ENCODE peak calls at places on chromosomes 3 and 15, in five cellular contexts. M is fibroblast of mammary gland, N is AG04450, Q is left ventricle myocardium inferior, D is transverse colon. K is an unnamed sample.

GRCh38 chr3:134879991-134880390 is 84.9 kb downstream of the EPHB1 start:
- DNase-seq in Q (no peak), M (no peak), D (no peak), N (no peak), K (no peak)

GRCh38 chr15:51348688-51349087 is 7.2 kb downstream of the GLDN start:
- DNase-seq in D (no peak), M (no peak), Q (no peak), N (no peak), K (no peak)

GRCh38 chr3:129622418-129622872 is 16.0 kb upstream of the PLXND1 start:
- DNase-seq in N (no peak), D (no peak), Q (peak; percentile 29), M (no peak), K (no peak)

GRCh38 chr15:37585966-37586656 is 348.3 kb upstream of the TMCO5A start:
- DNase-seq in M (peak; percentile 91), Q (no peak), D (no peak), N (peak; percentile 41), K (no peak)

GRCh38 chr3:65855370-65856100 is 183.2 kb downstream of the MAGI1 start:
- DNase-seq in Q (no peak), M (peak; percentile 66), N (no peak), D (no peak), K (peak; percentile 52)

GRCh38 chr3:151085227-151085888 is at the start of gene MED12L:
- DNase-seq in N (peak; percentile 24), M (peak; percentile 60), Q (peak; percentile 68), D (peak; percentile 71), K (peak; percentile 45)

GRCh38 chr3:184539801-184540440 is 21.7 kb upstream of the EPHB3 start:
- DNase-seq in M (no peak), N (no peak), Q (no peak), D (no peak), K (no peak)

GRCh38 chr3:24952388-24952787 is 457.7 kb upstream of the THRB start:
- DNase-seq in M (no peak), N (no peak), D (no peak), Q (no peak), K (no peak)

GRCh38 chr15:91908401-91908800 is 54.9 kb downstream of the SLCO3A1 start:
- DNase-seq in Q (no peak), D (no peak), N (peak; percentile 8), M (peak; percentile 73), K (peak; percentile 42)

GRCh38 chr15:99628374-99629001 is 62.7 kb downstream of the MEF2A start:
- DNase-seq in D (no peak), M (no peak), N (no peak), Q (no peak), K (no peak)

GRCh38 chr3:171736556-171736955 is 73.7 kb downstream of the PLD1 start:
- DNase-seq in N (no peak), D (no peak), Q (no peak), M (no peak), K (no peak)

GRCh38 chr3:190424478-190425439 is 24.9 kb downstream of the TMEM207 start:
- DNase-seq in Q (peak; percentile 24), M (peak; percentile 82), N (peak; percentile 37), D (peak; percentile 16), K (peak; percentile 65)

GRCh38 chr3:141366285-141367037 is 1.8 kb upstream of the ZBTB38 start:
- DNase-seq in D (peak; percentile 61), M (peak; percentile 98), Q (peak; percentile 34), N (peak; percentile 89), K (peak; percentile 91)

GRCh38 chr3:175150812-175151411 is 291.8 kb downstream of the NAALADL2 start:
- DNase-seq in Q (no peak), N (no peak), D (peak; percentile 32), M (no peak), K (no peak)

GRCh38 chr3:175384569-175384968 is 525.4 kb downstream of the NAALADL2 start:
- DNase-seq in N (no peak), D (no peak), Q (no peak), M (no peak), K (no peak)

GRCh38 chr3:17573396-17573795 is 169.0 kb downstream of the TBC1D5 start:
- DNase-seq in N (no peak), Q (no peak), M (no peak), D (no peak), K (no peak)

GRCh38 chr3:97680696-97681095 is 83.9 kb upstream of the ARL6 start:
- DNase-seq in Q (no peak), D (no peak), N (no peak), M (no peak), K (no peak)

GRCh38 chr15:32872606-32873291 is 154.9 kb downstream of the GREM1 start:
- DNase-seq in Q (peak; percentile 39), M (peak; percentile 89), N (peak; percentile 91), D (peak; percentile 48), K (peak; percentile 25)

GRCh38 chr3:124217542-124217941 is 225.6 kb upstream of the ROPN1 start:
- DNase-seq in Q (peak; percentile 28), M (peak; percentile 73), D (peak; percentile 26), N (peak; percentile 44), K (peak; percentile 49)

DNA sequence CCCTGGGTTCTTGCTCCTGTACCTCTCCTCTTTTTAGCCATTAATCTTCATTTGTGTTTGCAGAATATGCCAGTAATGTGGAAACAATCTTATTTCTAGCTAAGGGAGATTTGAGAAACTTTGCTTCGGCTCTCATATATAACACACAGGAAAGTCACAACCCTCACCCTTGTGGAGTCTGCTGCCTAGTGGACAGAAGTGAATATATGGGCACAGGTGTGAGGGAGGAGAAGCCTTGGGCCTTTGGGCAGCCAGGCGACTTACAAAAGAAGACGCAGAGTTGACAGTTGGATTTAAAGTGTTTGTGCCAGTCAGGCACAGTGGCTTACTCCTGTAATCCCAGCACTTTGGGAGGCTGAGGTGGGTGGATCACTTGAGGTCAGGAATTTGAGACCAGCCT is 181.8 kb upstream of the TBL1XR1 start:
- DNase-seq in M (no peak), Q (no peak), D (no peak), N (no peak), K (no peak)
- TF ChIP-seq CTCF in M (no peak), Q (peak; percentile 39), D (no peak), N (no peak), K (no peak)

DNA sequence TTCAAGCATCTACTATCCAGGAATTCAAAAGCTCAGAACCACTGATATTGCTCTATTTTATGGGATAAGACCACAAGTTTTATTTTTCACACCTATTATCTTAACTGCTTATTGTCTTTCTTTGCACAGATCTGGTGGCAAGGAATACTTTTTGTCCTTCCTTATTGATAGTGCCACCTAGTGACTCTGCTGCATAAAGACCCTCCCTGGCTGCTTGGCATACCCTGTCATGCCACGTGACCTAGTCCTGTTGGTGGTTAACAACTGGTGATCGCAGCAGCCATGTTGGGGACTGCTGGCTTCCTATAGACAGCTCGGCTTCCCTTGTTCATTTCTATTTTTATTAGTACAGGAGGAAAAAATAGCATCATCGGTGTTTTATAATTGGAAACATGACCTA is 236.3 kb downstream of the MEX3B start:
- DNase-seq in D (no peak), Q (no peak), M (peak; percentile 3), N (no peak), K (no peak)
- TF ChIP-seq CTCF in D (no peak), Q (peak; percentile 34), M (no peak), N (no peak), K (peak; percentile 37)

DNA sequence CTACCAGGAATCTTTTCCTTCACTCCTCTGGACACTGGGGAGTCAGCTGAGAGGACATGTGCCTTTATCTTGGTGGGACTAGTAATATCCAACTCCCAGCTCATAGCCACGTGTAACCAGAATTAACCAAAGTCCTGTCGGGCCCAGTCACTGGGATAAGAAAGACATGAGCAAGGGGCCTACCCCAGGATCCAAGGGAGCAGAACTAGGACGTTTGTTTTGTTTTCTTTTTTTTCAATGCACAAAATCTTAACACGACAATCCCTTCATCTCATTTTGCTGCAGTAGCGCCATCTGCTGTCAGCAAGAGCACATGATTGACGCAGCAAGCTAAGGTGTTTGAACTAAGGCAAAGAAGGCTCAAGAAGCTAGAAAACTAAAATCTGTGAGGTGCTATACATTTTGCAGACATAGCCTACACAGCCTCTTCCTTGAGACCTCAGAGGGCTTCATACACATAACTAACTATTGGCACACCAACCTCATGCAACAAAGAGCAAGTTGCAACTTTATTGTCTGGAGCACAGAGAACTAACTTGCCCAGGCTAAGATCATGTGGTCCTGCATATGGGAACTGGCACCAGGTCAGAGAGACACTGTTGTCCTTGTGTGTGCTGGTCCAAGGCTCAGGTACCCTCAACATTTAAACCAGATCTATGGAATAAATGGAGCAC is 43.6 kb downstream of the RLBP1 start:
- DNase-seq in M (peak; percentile 79), Q (peak; percentile 47), D (peak; percentile 62), N (peak; percentile 57), K (peak; percentile 70)
- TF ChIP-seq CTCF in M (peak; percentile 95), Q (peak; percentile 85), D (peak; percentile 81), N (peak; percentile 88), K (peak; percentile 92)

GRCh38 chr15:58303236-58303635 is 128.6 kb upstream of the LIPC start:
- DNase-seq in D (no peak), N (no peak), Q (no peak), M (no peak), K (no peak)

GRCh38 chr15:58308742-58309355 is 122.9 kb upstream of the LIPC start:
- DNase-seq in N (no peak), M (no peak), Q (no peak), D (no peak), K (no peak)

GRCh38 chr15:58309993-58310928 is 121.5 kb upstream of the LIPC start:
- DNase-seq in N (no peak), M (no peak), D (no peak), Q (peak; percentile 64), K (no peak)

GRCh38 chr15:58307313-58307961 is 124.4 kb upstream of the LIPC start:
- DNase-seq in D (no peak), M (peak; percentile 86), Q (no peak), N (no peak), K (peak; percentile 51)

DNA sequence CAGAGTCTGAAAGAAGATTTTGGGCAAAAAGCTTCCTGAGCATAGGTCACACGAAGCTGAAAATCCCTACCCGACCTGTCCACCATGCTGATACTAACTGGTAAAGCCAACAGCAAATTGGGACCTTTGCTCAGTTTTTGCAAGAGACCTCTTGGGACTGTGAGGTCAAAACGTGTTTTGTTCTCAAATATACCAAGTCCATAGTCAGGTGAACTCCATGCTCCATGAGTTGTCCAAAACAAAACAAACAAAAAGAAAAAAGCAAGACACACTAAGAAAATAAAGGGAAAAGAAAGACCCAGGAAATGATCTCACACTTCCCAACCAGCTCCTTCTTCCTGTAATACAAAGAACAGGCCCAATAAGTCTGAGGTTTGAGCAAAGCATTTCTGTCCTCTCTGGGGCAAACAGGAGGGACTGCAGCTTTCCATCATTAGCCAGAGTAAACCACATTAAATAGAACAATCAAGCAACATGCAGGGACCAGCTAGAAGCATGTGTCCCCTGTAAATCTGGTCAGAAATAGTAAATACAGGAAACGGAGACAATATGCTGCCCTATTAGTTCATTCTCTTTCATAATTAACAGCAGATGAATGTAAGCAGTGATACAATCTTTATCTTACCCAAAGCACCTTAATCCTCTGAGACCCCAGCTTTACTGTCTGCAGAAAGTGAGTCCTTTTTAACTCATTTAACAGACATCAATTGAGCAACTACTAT is 125.0 kb upstream of the LIPC start:
- DNase-seq in Q (no peak), D (no peak), M (peak; percentile 40), N (no peak), K (no peak)
- TF ChIP-seq CTCF in Q (no peak), D (no peak), M (no peak), N (no peak), K (no peak)

K was measured in HFFc6.